ENCODE peak calls at places on chromosomes 5 and 9, in four cellular contexts. U is sigmoid colon, W is neural progenitor cell, B is cardiac muscle cell. E is an unnamed sample.

GRCh38 chr9:125785187-125785840 is 38.1 kb downstream of the PBX3 start:
- DNase-seq in U (no peak), W (no peak), B (no peak), E (no peak)

GRCh38 chr9:136848393-136849037 is 694 bp upstream of the PHPT1 start:
- DNase-seq in U (no peak), W (peak; percentile 87), B (peak; percentile 16), E (peak; percentile 61)

GRCh38 chr5:32127759-32128158 is 46.4 kb downstream of the GOLPH3 start:
- DNase-seq in U (no peak), W (no peak), B (no peak), E (no peak)

GRCh38 chr5:176167800-176168199 is 70.4 kb upstream of the SIMC1 start:
- DNase-seq in U (no peak), W (peak; percentile 66), B (no peak), E (no peak)

GRCh38 chr9:7094052-7094451 is 336.3 kb downstream of the KDM4C start:
- DNase-seq in U (no peak), W (peak; percentile 48), B (peak; percentile 33), E (no peak)

GRCh38 chr5:94911285-94911684 is 292.8 kb downstream of the SLF1 start:
- DNase-seq in U (no peak), W (no peak), B (no peak), E (no peak)

GRCh38 chr5:141814064-141814982 is 63.9 kb downstream of the PCDH1 start:
- DNase-seq in U (no peak), W (peak; percentile 82), B (peak; percentile 49), E (peak; percentile 43)

GRCh38 chr5:108461628-108462367 is 79.9 kb upstream of the FBXL17 start:
- DNase-seq in U (no peak), W (no peak), B (peak; percentile 64), E (no peak)

GRCh38 chr5:170920196-170920595 is 58.4 kb downstream of the RANBP17 start:
- DNase-seq in U (no peak), W (no peak), B (no peak), E (no peak)

GRCh38 chr9:25681270-25681669 is 3.0 kb upstream of the TUSC1 start:
- DNase-seq in U (no peak), W (no peak), B (peak; percentile 87), E (no peak)

GRCh38 chr5:165201364-165202143 is 1696.1 kb downstream of the MAT2B start:
- DNase-seq in U (no peak), W (no peak), B (peak; percentile 47), E (no peak)

GRCh38 chr9:2093920-2094597 is 78.9 kb downstream of the SMARCA2 start:
- DNase-seq in U (no peak), W (no peak), B (peak; percentile 49), E (no peak)

GRCh38 chr9:20321683-20322082 is 300.6 kb downstream of the MLLT3 start:
- DNase-seq in U (no peak), W (no peak), B (no peak), E (no peak)

GRCh38 chr5:103829585-103829984 is 267.0 kb upstream of the NUDT12 start:
- DNase-seq in U (no peak), W (peak; percentile 38), B (no peak), E (no peak)

GRCh38 chr9:136547508-136548215 is 1.8 kb upstream of the NOTCH1 start:
- DNase-seq in U (no peak), W (no peak), B (no peak), E (no peak)

GRCh38 chr9:70924905-70925547 is 196.4 kb downstream of the TRPM3 start:
- DNase-seq in U (no peak), W (peak; percentile 81), B (peak; percentile 93), E (peak; percentile 47)

GRCh38 chr9:14294659-14295058 is 19.3 kb downstream of the NFIB start:
- DNase-seq in U (no peak), W (no peak), B (no peak), E (no peak)

GRCh38 chr9:130934702-130935659 is 4.1 kb downstream of the FIBCD1 start:
- DNase-seq in U (no peak), W (no peak), B (no peak), E (no peak)
- H3K4me1 ChIP-seq in U (peaks cover 38% of the 10 kb centered on the region), W (peaks cover 33% of the 10 kb centered on the region), B (peaks cover 5% of the 10 kb centered on the region), E (peaks cover 4% of the 10 kb centered on the region)

GRCh38 chr9:129344623-129345495 is 166.8 kb upstream of the IER5L start:
- DNase-seq in U (no peak), W (no peak), B (peak; percentile 35), E (no peak)
- H3K4me1 ChIP-seq in U (peaks cover 4% of the 10 kb centered on the region), W (peaks cover 6% of the 10 kb centered on the region), B (peaks cover 5% of the 10 kb centered on the region), E (peaks cover 7% of the 10 kb centered on the region)

DNA sequence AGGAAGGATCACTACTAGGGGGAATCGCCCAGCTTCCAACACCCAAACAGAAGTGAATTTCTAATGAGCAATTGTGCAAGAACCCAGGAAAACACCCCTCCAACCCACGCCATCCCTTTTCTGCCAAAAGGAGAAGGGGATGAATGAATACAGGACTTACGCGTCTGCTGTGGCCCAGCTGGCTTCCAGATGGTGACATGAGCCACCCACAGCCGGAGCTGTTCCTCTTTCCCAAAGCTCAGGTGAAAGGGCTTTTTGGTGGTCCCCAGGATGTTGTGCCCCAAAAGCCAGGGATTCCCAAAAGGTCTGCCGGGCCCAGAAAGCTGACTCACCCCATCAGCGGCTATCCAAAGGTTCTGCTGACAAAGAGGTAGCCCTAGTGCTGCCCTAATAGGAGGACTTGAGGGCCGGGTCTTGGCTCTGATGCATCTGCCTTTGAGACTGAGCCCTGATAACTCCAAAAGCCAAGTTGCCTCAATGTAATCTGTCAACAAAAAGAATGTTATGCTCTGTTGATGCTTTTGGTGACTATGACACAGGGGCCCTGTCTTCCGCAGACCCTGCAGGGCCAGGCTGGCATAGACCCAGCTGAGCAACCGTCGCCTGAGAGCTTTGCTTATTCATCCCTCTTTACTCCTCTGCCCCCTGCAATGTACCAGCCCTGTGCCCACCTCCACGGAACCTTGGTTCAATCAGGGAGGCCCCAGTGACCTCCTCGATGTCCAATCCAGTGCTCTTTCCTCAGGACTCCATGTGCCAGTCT is 14.5 kb downstream of the GSN start:
- DNase-seq in U (peak; percentile 93), W (no peak), B (peak; percentile 83), E (no peak)
- H3K4me1 ChIP-seq in U (peaks cover 100% of the 10 kb centered on the region), W (peaks cover 35% of the 10 kb centered on the region), B (peaks cover 43% of the 10 kb centered on the region), E (no peaks in the 10 kb centered on the region)

GRCh38 chr9:129898205-129898604 is 62.9 kb downstream of the USP20 start:
- DNase-seq in U (peak; percentile 56), W (no peak), B (peak; percentile 37), E (no peak)

GRCh38 chr9:129891519-129891918 is 56.3 kb downstream of the USP20 start:
- DNase-seq in U (no peak), W (no peak), B (no peak), E (no peak)

GRCh38 chr9:129895376-129896268 is 60.4 kb downstream of the USP20 start:
- DNase-seq in U (no peak), W (no peak), B (no peak), E (no peak)

GRCh38 chr9:129897263-129897662 is 62.0 kb downstream of the USP20 start:
- DNase-seq in U (no peak), W (no peak), B (no peak), E (no peak)

GRCh38 chr9:129894106-129894823 is 59.0 kb downstream of the USP20 start:
- DNase-seq in U (no peak), W (no peak), B (no peak), E (no peak)
- H3K4me1 ChIP-seq in U (peaks cover 34% of the 10 kb centered on the region), W (peaks cover 17% of the 10 kb centered on the region), B (no peaks in the 10 kb centered on the region), E (peaks cover 50% of the 10 kb centered on the region)

GRCh38 chr5:78505860-78506259 is 142.7 kb downstream of the LHFPL2 start:
- DNase-seq in U (no peak), W (no peak), B (no peak), E (no peak)

GRCh38 chr5:78508231-78508765 is 140.3 kb downstream of the LHFPL2 start:
- DNase-seq in U (no peak), W (no peak), B (peak; percentile 50), E (no peak)

GRCh38 chr5:78507531-78507930 is 141.0 kb downstream of the LHFPL2 start:
- DNase-seq in U (no peak), W (no peak), B (no peak), E (no peak)

GRCh38 chr5:78504726-78505431 is 143.7 kb downstream of the LHFPL2 start:
- DNase-seq in U (peak; percentile 96), W (no peak), B (peak; percentile 99), E (no peak)

DNA sequence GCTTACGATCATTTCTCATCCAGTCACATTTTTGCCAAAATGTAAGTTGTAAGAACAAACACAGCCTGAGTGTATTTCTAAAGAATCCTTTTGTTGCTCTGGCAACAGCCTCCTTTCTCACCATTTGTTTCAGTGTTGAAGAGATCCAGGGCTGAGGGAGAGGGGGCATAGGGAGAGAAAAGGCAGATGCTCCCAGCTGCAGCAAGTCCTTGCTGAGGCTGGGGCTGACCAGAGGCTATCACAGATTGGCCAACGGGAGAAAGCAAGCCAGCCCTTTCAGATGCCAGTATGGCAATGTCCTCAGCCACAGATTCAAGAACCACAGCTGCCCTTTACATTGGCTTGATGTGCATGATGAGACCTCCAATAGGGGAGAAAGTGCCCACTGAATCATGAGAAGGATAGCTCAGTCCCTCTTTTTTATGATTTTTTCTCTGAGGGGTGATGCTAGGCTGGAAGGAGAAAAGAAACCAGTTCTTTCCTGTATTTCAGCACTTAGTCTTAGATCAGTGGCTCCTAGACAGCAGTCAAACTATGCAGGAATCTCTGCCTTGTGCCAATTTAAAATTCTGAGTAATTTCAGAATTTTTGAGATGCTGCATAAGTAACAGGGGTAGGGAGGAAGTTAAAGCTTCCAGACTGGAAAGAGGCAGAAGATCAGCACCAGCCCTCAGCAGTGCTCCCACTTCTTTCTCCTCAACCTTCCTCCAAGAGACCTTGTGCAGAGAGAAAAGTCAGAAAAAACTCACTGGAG is 142.1 kb downstream of the LHFPL2 start:
- DNase-seq in U (no peak), W (peak; percentile 25), B (no peak), E (no peak)
- H3K4me1 ChIP-seq in U (peaks cover 94% of the 10 kb centered on the region), W (peaks cover 36% of the 10 kb centered on the region), B (peaks cover 93% of the 10 kb centered on the region), E (peaks cover 38% of the 10 kb centered on the region)

GRCh38 chr5:137014731-137015130 is 484.4 kb downstream of the SPOCK1 start:
- DNase-seq in U (no peak), W (no peak), B (no peak), E (no peak)
- H3K4me1 ChIP-seq in U (no peaks in the 10 kb centered on the region), W (peaks cover 20% of the 10 kb centered on the region), B (no peaks in the 10 kb centered on the region), E (peaks cover 8% of the 10 kb centered on the region)

GRCh38 chr5:60521379-60522298 is 178.3 kb downstream of the DEPDC1B start:
- DNase-seq in U (no peak), W (no peak), B (no peak), E (peak; percentile 72)
- H3K4me1 ChIP-seq in U (peaks cover 72% of the 10 kb centered on the region), W (no peaks in the 10 kb centered on the region), B (no peaks in the 10 kb centered on the region), E (peaks cover 33% of the 10 kb centered on the region)

GRCh38 chr5:72188176-72188575 is 80.9 kb downstream of the MAP1B start:
- DNase-seq in U (no peak), W (no peak), B (no peak), E (no peak)
- H3K4me1 ChIP-seq in U (peaks cover 10% of the 10 kb centered on the region), W (peaks cover 12% of the 10 kb centered on the region), B (no peaks in the 10 kb centered on the region), E (no peaks in the 10 kb centered on the region)

DNA sequence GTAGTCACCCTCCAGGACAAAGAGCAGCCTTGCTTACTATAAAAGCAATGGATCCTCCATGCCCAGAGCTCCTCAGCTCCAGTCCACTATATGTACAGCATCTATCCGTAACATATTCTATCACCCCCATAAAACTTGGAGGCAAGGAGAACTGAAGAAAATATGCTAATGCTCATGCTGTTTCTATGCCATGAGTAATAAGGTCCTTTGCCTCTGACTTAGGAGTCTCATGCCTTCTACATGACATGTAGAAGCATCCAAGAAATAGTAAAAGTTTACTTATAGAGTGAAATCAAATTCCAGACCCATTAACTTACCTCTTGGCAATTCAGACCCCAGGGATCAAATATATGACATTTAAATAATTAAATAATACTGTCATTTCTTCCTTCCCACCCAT is 33.7 kb downstream of the SSBP2 start:
- DNase-seq in U (no peak), W (no peak), B (no peak), E (no peak)
- H3K4me1 ChIP-seq in U (peaks cover 68% of the 10 kb centered on the region), W (peaks cover 36% of the 10 kb centered on the region), B (peaks cover 34% of the 10 kb centered on the region), E (peaks cover 25% of the 10 kb centered on the region)

E was measured in OCI-LY7.